ENCODE peak calls at places on chromosomes 11 and 22, in seven cellular contexts. One of them, this sample, is unnamed.
A peak's percentile ranks its signal among the peaks of the same experiment; 100 is the strongest.

GRCh38 chr11:109304159-109304558 is 117.8 kb upstream of the C11orf87 start:
- DNase-seq in esophagus squamous epithelium: no peak
- DNase-seq in PC-3: peak; percentile 41
- DNase-seq in foreskin keratinocyte: no peak
- DNase-seq in stomach: no peak
- DNase-seq in Karpas-422: no peak
- DNase-seq in colonic mucosa: no peak
- DNase-seq in this sample: no peak

GRCh38 chr11:8260202-8260996 is 3.3 kb downstream of the LMO1 start:
- DNase-seq in PC-3: no peak
- DNase-seq in stomach: peak; percentile 14
- DNase-seq in esophagus squamous epithelium: no peak
- DNase-seq in Karpas-422: no peak
- DNase-seq in foreskin keratinocyte: no peak
- DNase-seq in colonic mucosa: no peak
- DNase-seq in this sample: no peak

GRCh38 chr11:60994450-60995135 is 23.1 kb downstream of the CD6 start:
- DNase-seq in colonic mucosa: no peak
- DNase-seq in esophagus squamous epithelium: no peak
- DNase-seq in Karpas-422: no peak
- DNase-seq in PC-3: no peak
- DNase-seq in foreskin keratinocyte: no peak
- DNase-seq in stomach: no peak
- DNase-seq in this sample: peak; percentile 42

GRCh38 chr11:17734986-17735822 is 623 bp downstream of the KCNC1 start:
- DNase-seq in PC-3: peak; percentile 56
- DNase-seq in foreskin keratinocyte: no peak
- DNase-seq in stomach: peak; percentile 72
- DNase-seq in Karpas-422: peak; percentile 67
- DNase-seq in esophagus squamous epithelium: no peak
- DNase-seq in colonic mucosa: peak; percentile 30
- DNase-seq in this sample: peak; percentile 38

GRCh38 chr22:24996420-24996952 is 44.0 kb downstream of the KIAA1671 start:
- DNase-seq in colonic mucosa: peak; percentile 68
- DNase-seq in PC-3: peak; percentile 75
- DNase-seq in esophagus squamous epithelium: no peak
- DNase-seq in Karpas-422: no peak
- DNase-seq in foreskin keratinocyte: no peak
- DNase-seq in stomach: no peak
- DNase-seq in this sample: no peak

GRCh38 chr11:3095712-3096361 is 38.6 kb upstream of the CARS1 start:
- DNase-seq in esophagus squamous epithelium: no peak
- DNase-seq in foreskin keratinocyte: peak; percentile 57
- DNase-seq in Karpas-422: no peak
- DNase-seq in colonic mucosa: no peak
- DNase-seq in PC-3: peak; percentile 79
- DNase-seq in stomach: peak; percentile 25
- DNase-seq in this sample: peak; percentile 8

GRCh38 chr11:69559181-69559580 is 77.7 kb downstream of the LINC01488 start:
- DNase-seq in esophagus squamous epithelium: no peak
- DNase-seq in PC-3: no peak
- DNase-seq in colonic mucosa: no peak
- DNase-seq in stomach: no peak
- DNase-seq in Karpas-422: no peak
- DNase-seq in foreskin keratinocyte: no peak
- DNase-seq in this sample: no peak

GRCh38 chr11:86241956-86242525 is 2.5 kb upstream of the EED start:
- DNase-seq in PC-3: no peak
- DNase-seq in Karpas-422: no peak
- DNase-seq in colonic mucosa: no peak
- DNase-seq in esophagus squamous epithelium: no peak
- DNase-seq in stomach: no peak
- DNase-seq in foreskin keratinocyte: no peak
- DNase-seq in this sample: no peak

GRCh38 chr11:20003357-20003756 is 156.9 kb downstream of the DBX1 start:
- DNase-seq in Karpas-422: no peak
- DNase-seq in colonic mucosa: no peak
- DNase-seq in esophagus squamous epithelium: no peak
- DNase-seq in foreskin keratinocyte: no peak
- DNase-seq in PC-3: peak; percentile 32
- DNase-seq in stomach: no peak
- DNase-seq in this sample: peak; percentile 60

GRCh38 chr11:61153593-61154090 is 7.6 kb downstream of the VPS37C start:
- DNase-seq in stomach: no peak
- DNase-seq in esophagus squamous epithelium: no peak
- DNase-seq in PC-3: no peak
- DNase-seq in Karpas-422: no peak
- DNase-seq in foreskin keratinocyte: no peak
- DNase-seq in colonic mucosa: no peak
- DNase-seq in this sample: no peak

GRCh38 chr11:11027271-11027670 is 169.4 kb upstream of the ZBED5 start:
- DNase-seq in esophagus squamous epithelium: no peak
- DNase-seq in colonic mucosa: no peak
- DNase-seq in foreskin keratinocyte: peak; percentile 61
- DNase-seq in Karpas-422: no peak
- DNase-seq in PC-3: peak; percentile 82
- DNase-seq in stomach: no peak
- DNase-seq in this sample: no peak

GRCh38 chr22:30742291-30743256 is 47.9 kb downstream of the OSBP2 start:
- DNase-seq in stomach: no peak
- DNase-seq in PC-3: no peak
- DNase-seq in esophagus squamous epithelium: no peak
- DNase-seq in Karpas-422: no peak
- DNase-seq in foreskin keratinocyte: no peak
- DNase-seq in colonic mucosa: no peak
- DNase-seq in this sample: no peak

GRCh38 chr22:30747493-30747892 is 52.8 kb downstream of the OSBP2 start:
- DNase-seq in esophagus squamous epithelium: no peak
- DNase-seq in stomach: no peak
- DNase-seq in PC-3: no peak
- DNase-seq in Karpas-422: no peak
- DNase-seq in colonic mucosa: peak; percentile 69
- DNase-seq in foreskin keratinocyte: no peak
- DNase-seq in this sample: peak; percentile 80

GRCh38 chr22:30744224-30744623 is 49.5 kb downstream of the OSBP2 start:
- DNase-seq in foreskin keratinocyte: no peak
- DNase-seq in stomach: no peak
- DNase-seq in PC-3: no peak
- DNase-seq in colonic mucosa: no peak
- DNase-seq in esophagus squamous epithelium: no peak
- DNase-seq in Karpas-422: no peak
- DNase-seq in this sample: no peak

GRCh38 chr22:30749272-30749671 is 54.6 kb downstream of the OSBP2 start:
- DNase-seq in esophagus squamous epithelium: no peak
- DNase-seq in stomach: no peak
- DNase-seq in Karpas-422: no peak
- DNase-seq in PC-3: no peak
- DNase-seq in colonic mucosa: no peak
- DNase-seq in foreskin keratinocyte: no peak
- DNase-seq in this sample: no peak

GRCh38 chr22:30743257-30744020 is 48.8 kb downstream of the OSBP2 start:
- DNase-seq in stomach: no peak
- DNase-seq in PC-3: no peak
- DNase-seq in esophagus squamous epithelium: no peak
- DNase-seq in foreskin keratinocyte: no peak
- DNase-seq in Karpas-422: no peak
- DNase-seq in colonic mucosa: no peak
- DNase-seq in this sample: no peak
- H3K27ac ChIP-seq in stomach: no peak overlapping the region
- H3K27ac ChIP-seq in PC-3: no peak overlapping the region
- H3K27ac ChIP-seq in esophagus squamous epithelium: no peak overlapping the region
- H3K27ac ChIP-seq in foreskin keratinocyte: no peak overlapping the region
- H3K27ac ChIP-seq in Karpas-422: no peak overlapping the region
- H3K27ac ChIP-seq in colonic mucosa: no peak overlapping the region
- H3K27ac ChIP-seq in this sample: no peak overlapping the region

DNA sequence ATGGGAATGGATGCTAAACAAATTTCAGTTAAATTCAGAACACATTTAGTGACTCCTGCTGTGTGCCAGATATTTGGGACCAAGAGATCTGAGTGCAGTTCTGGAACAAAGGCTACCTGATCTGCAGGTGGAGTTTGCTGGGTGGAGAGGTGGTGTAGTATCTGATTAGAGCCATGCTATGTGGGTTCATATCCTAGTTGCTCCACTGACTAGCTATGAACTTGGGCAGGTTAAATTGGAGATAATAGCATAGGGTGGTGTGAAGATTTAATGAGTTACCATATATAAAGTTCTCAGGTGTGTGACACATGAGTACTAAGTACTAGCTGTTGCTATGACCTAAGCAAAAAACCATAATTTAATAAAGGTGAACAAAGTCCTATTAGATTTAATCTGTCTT is 2.0 kb downstream of the ENDOD1 start:
- DNase-seq in stomach: no peak
- DNase-seq in colonic mucosa: no peak
- DNase-seq in foreskin keratinocyte: no peak
- DNase-seq in esophagus squamous epithelium: no peak
- DNase-seq in Karpas-422: no peak
- DNase-seq in PC-3: no peak
- DNase-seq in this sample: peak; percentile 82
- H3K4me1 ChIP-seq in stomach: peaks cover 20% of the 10 kb centered on the region
- H3K4me1 ChIP-seq in colonic mucosa: peaks cover 26% of the 10 kb centered on the region
- H3K4me1 ChIP-seq in foreskin keratinocyte: peaks cover 9% of the 10 kb centered on the region
- H3K4me1 ChIP-seq in esophagus squamous epithelium: peaks cover 21% of the 10 kb centered on the region
- H3K4me1 ChIP-seq in Karpas-422: peaks cover 57% of the 10 kb centered on the region
- H3K4me1 ChIP-seq in PC-3: peaks cover 45% of the 10 kb centered on the region
- H3K4me1 ChIP-seq in this sample: peaks cover 4% of the 10 kb centered on the region

GRCh38 chr11:35418282-35418846 is 994 bp downstream of the SLC1A2 start:
- DNase-seq in esophagus squamous epithelium: no peak
- DNase-seq in stomach: no peak
- DNase-seq in Karpas-422: no peak
- DNase-seq in colonic mucosa: no peak
- DNase-seq in PC-3: no peak
- DNase-seq in foreskin keratinocyte: no peak
- DNase-seq in this sample: no peak

GRCh38 chr11:35415488-35415887 is 3.9 kb downstream of the SLC1A2 start:
- DNase-seq in foreskin keratinocyte: no peak
- DNase-seq in stomach: no peak
- DNase-seq in esophagus squamous epithelium: no peak
- DNase-seq in PC-3: no peak
- DNase-seq in Karpas-422: no peak
- DNase-seq in colonic mucosa: no peak
- DNase-seq in this sample: no peak

GRCh38 chr11:35420371-35420770 is 1.0 kb upstream of the SLC1A2 start:
- DNase-seq in Karpas-422: no peak
- DNase-seq in PC-3: no peak
- DNase-seq in foreskin keratinocyte: no peak
- DNase-seq in colonic mucosa: no peak
- DNase-seq in esophagus squamous epithelium: no peak
- DNase-seq in stomach: peak; percentile 39
- DNase-seq in this sample: peak; percentile 3

GRCh38 chr11:35418847-35419712 is at the start of gene SLC1A2:
- DNase-seq in PC-3: no peak
- DNase-seq in foreskin keratinocyte: no peak
- DNase-seq in esophagus squamous epithelium: no peak
- DNase-seq in colonic mucosa: no peak
- DNase-seq in stomach: no peak
- DNase-seq in Karpas-422: no peak
- DNase-seq in this sample: no peak

DNA sequence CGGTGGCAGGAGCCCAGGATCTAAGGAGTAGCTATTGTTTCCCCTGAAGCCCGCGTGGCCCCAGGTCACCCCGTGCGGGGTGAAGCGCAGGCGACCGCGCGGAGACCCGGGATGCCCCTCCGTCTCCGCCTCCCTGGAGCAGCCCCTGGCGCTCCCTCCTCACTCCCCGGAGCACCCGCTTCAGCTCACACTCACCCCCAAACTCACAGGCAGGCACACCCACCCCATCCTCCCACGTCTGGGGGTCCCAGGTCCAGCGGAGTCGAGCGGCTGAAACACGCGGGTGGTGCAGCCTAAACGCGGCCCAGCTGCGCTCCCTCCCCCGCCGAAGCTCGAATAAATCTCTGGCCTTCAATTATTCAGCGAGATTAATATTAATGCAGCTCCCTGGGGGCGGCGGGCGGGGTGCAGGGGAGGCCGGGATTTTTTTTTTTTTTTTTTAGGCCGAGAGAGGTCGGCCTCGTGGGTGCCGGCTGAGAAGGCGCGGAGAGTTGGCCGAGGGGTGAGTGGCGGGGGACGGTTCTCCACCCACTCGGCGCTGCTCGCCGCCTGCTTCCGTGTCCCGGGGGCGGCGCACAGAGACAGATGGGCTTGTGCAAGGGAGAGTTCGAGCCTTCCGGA is 465 bp upstream of the SLC1A2 start:
- DNase-seq in Karpas-422: no peak
- DNase-seq in foreskin keratinocyte: no peak
- DNase-seq in PC-3: no peak
- DNase-seq in esophagus squamous epithelium: no peak
- DNase-seq in stomach: no peak
- DNase-seq in colonic mucosa: no peak
- DNase-seq in this sample: no peak
- H3K27me3 ChIP-seq in Karpas-422: no peaks in the 10 kb centered on the region
- H3K27me3 ChIP-seq in foreskin keratinocyte: peaks cover 100% of the 10 kb centered on the region
- H3K27me3 ChIP-seq in PC-3: peaks cover 99% of the 10 kb centered on the region
- H3K27me3 ChIP-seq in esophagus squamous epithelium: peaks cover 100% of the 10 kb centered on the region
- H3K27me3 ChIP-seq in stomach: no peaks in the 10 kb centered on the region
- H3K27me3 ChIP-seq in colonic mucosa: peaks cover 47% of the 10 kb centered on the region
- H3K27me3 ChIP-seq in this sample: peaks cover 16% of the 10 kb centered on the region

GRCh38 chr22:41907436-41908401 is 7.2 kb downstream of the SHISA8 start:
- DNase-seq in Karpas-422: no peak
- DNase-seq in stomach: no peak
- DNase-seq in foreskin keratinocyte: no peak
- DNase-seq in PC-3: no peak
- DNase-seq in esophagus squamous epithelium: no peak
- DNase-seq in colonic mucosa: no peak
- DNase-seq in this sample: no peak
- H3K27ac ChIP-seq in Karpas-422: no peak overlapping the region
- H3K27ac ChIP-seq in stomach: no peak overlapping the region
- H3K27ac ChIP-seq in foreskin keratinocyte: no peak overlapping the region
- H3K27ac ChIP-seq in PC-3: no peak overlapping the region
- H3K27ac ChIP-seq in esophagus squamous epithelium: no peak overlapping the region
- H3K27ac ChIP-seq in colonic mucosa: no peak overlapping the region
- H3K27ac ChIP-seq in this sample: no peak overlapping the region

GRCh38 chr22:44269757-44270555 is 42.8 kb downstream of the SHISAL1 start:
- DNase-seq in Karpas-422: no peak
- DNase-seq in PC-3: no peak
- DNase-seq in foreskin keratinocyte: no peak
- DNase-seq in stomach: no peak
- DNase-seq in esophagus squamous epithelium: no peak
- DNase-seq in colonic mucosa: no peak
- DNase-seq in this sample: no peak
- H3K4me1 ChIP-seq in Karpas-422: no peaks in the 10 kb centered on the region
- H3K4me1 ChIP-seq in PC-3: no peaks in the 10 kb centered on the region
- H3K4me1 ChIP-seq in foreskin keratinocyte: no peaks in the 10 kb centered on the region
- H3K4me1 ChIP-seq in stomach: no peaks in the 10 kb centered on the region
- H3K4me1 ChIP-seq in esophagus squamous epithelium: no peaks in the 10 kb centered on the region
- H3K4me1 ChIP-seq in colonic mucosa: no peaks in the 10 kb centered on the region
- H3K4me1 ChIP-seq in this sample: no peaks in the 10 kb centered on the region